ENCODE peak calls at places on chromosomes 13 and 19, in eight cellular contexts. W is heart left ventricle; G is adrenal gland; I is cardiac muscle cell; A is endodermal cell; P is CD8-positive, alpha-beta T cell; L is WTC11; O is fibroblast of villous mesenchyme. X is an unnamed sample.

GRCh38 chr19:17797397-17798201 is 2.7 kb downstream of the B3GNT3 start:
- DNase-seq in A (no peak), L (no peak), G (no peak), W (no peak), I (no peak), O (no peak), P (no peak), X (no peak)

GRCh38 chr19:17262557-17262956 is 2.0 kb downstream of the USHBP1 start:
- DNase-seq in I (no peak), L (no peak), A (no peak), W (no peak), P (no peak), O (no peak), G (no peak), X (no peak)

GRCh38 chr19:54207908-54208783 is 7.5 kb downstream of the RPS9 start:
- DNase-seq in A (peak), O (peak), G (peak), L (no peak), I (no peak), P (no peak), W (peak), X (no peak)

GRCh38 chr13:95509521-95510315 is 42.8 kb upstream of the CLDN10 start:
- DNase-seq in A (no peak), O (peak), W (no peak), L (no peak), P (no peak), G (no peak), I (no peak), X (no peak)

GRCh38 chr13:30255696-30256095 is 51.7 kb downstream of the KATNAL1 start:
- DNase-seq in W (no peak), P (no peak), O (no peak), I (no peak), L (no peak), A (no peak), G (no peak), X (no peak)

GRCh38 chr13:111115841-111116500 is 861 bp downstream of the ARHGEF7 start:
- DNase-seq in G (no peak), O (peak), I (peak), P (no peak), A (peak), L (peak), W (peak), X (peak)

GRCh38 chr19:36182612-36183454 is 30.6 kb upstream of the COX7A1 start:
- DNase-seq in O (peak), G (no peak), W (no peak), A (peak), L (no peak), P (no peak), I (peak), X (no peak)

GRCh38 chr13:84263354-84264069 is 381.2 kb upstream of the SLITRK1 start:
- DNase-seq in W (no peak), G (no peak), L (no peak), P (no peak), A (peak), I (no peak), O (no peak), X (no peak)

GRCh38 chr13:85879014-85879413 is 79.8 kb upstream of the SLITRK6 start:
- DNase-seq in I (no peak), L (no peak), A (no peak), O (no peak), P (no peak), G (no peak), W (no peak), X (no peak)

GRCh38 chr13:94534171-94534570 is 54.7 kb upstream of the DCT start:
- DNase-seq in G (no peak), O (no peak), W (no peak), L (no peak), P (no peak), I (no peak), A (no peak), X (no peak)

GRCh38 chr19:53333071-53333465 is 481 bp upstream of the ZNF845 start:
- DNase-seq in W (peak), O (no peak), I (peak), L (peak), G (peak), P (peak), A (peak), X (peak)

GRCh38 chr19:1259206-1259872 is 9.8 kb upstream of the CIRBP start:
- DNase-seq in O (peak), G (peak), A (peak), I (no peak), W (peak), L (peak), P (peak), X (peak)

GRCh38 chr19:40735003-40735771 is 15.1 kb downstream of the ACTMAP start:
- DNase-seq in P (no peak), A (no peak), W (no peak), I (no peak), L (no peak), O (no peak), G (no peak), X (no peak)

GRCh38 chr19:38975861-38976271 is 324 bp upstream of the FBXO17 start:
- DNase-seq in P (no peak), O (peak), I (no peak), L (peak), A (peak), G (peak), W (no peak), X (no peak)

GRCh38 chr13:45292176-45292575 is 48.8 kb downstream of the TPT1 start:
- DNase-seq in G (no peak), I (no peak), A (peak), O (no peak), W (no peak), P (no peak), L (no peak), X (no peak)

GRCh38 chr19:3073159-3073563 is 10.9 kb upstream of the TLE5 start:
- DNase-seq in G (no peak), I (no peak), P (no peak), A (no peak), L (no peak), W (no peak), O (peak), X (no peak)

GRCh38 chr13:113599396-113599795 is 14.8 kb downstream of the TFDP1 start:
- DNase-seq in P (no peak), I (no peak), O (no peak), L (peak), W (no peak), G (peak), A (peak), X (no peak)

GRCh38 chr13:110716235-110716505 is 2.7 kb downstream of the ING1 start:
- DNase-seq in I (peak), A (no peak), W (no peak), G (peak), P (no peak), L (no peak), O (peak), X (no peak)

GRCh38 chr19:482186-483041 is 13.9 kb upstream of the MADCAM1 start:
- DNase-seq in G (peak), I (peak), P (no peak), L (no peak), A (peak), W (no peak), O (no peak), X (no peak)

GRCh38 chr19:58544591-58545285 is 874 bp downstream of the TRIM28 start:
- DNase-seq in O (peak), L (peak), W (peak), A (no peak), I (peak), P (peak), G (peak), X (peak)

GRCh38 chr13:40158218-40158617 is 502.8 kb downstream of the COG6 start:
- DNase-seq in A (no peak), P (no peak), O (no peak), W (no peak), L (no peak), G (no peak), I (no peak), X (no peak)

GRCh38 chr13:97130201-97130600 is 91.9 kb upstream of the MBNL2 start:
- DNase-seq in W (no peak), L (no peak), O (peak), A (no peak), P (no peak), G (no peak), I (no peak), X (no peak)

GRCh38 chr19:36136975-36137686 is 2.7 kb upstream of the CAPNS1 start:
- DNase-seq in L (no peak), G (peak), W (peak), P (no peak), A (no peak), O (peak), I (no peak), X (no peak)

GRCh38 chr19:16170134-16170533 is 3.2 kb downstream of the CIB3 start:
- DNase-seq in I (no peak), L (no peak), A (no peak), G (no peak), P (no peak), W (no peak), O (no peak), X (no peak)

GRCh38 chr13:87878706-87879105 is 207.5 kb downstream of the SLITRK5 start:
- DNase-seq in I (no peak), L (no peak), G (no peak), W (no peak), O (no peak), A (no peak), P (no peak), X (no peak)

GRCh38 chr19:798415-799075 is 1.3 kb downstream of the PTBP1 start:
- DNase-seq in G (no peak), A (peak), P (no peak), L (no peak), I (peak), O (no peak), W (peak), X (no peak)

GRCh38 chr19:29878973-29879654 is 62.9 kb upstream of the URI1 start:
- DNase-seq in P (no peak), W (no peak), L (peak), O (no peak), G (peak), A (peak), I (peak), X (no peak)

GRCh38 chr13:113044431-113045114 is 61.0 kb upstream of the F7 start:
- DNase-seq in G (no peak), A (no peak), L (no peak), W (no peak), I (no peak), O (no peak), P (no peak), X (no peak)

GRCh38 chr19:13526552-13526951 is 20.3 kb upstream of the CACNA1A start:
- DNase-seq in G (no peak), A (peak), I (peak), O (no peak), P (no peak), L (peak), W (no peak), X (peak)
- TF ChIP-seq CTCF in G (no peak), A (peak), I (peak), O (peak), P (no peak), L (peak), W (no peak), X (peak)

DNA sequence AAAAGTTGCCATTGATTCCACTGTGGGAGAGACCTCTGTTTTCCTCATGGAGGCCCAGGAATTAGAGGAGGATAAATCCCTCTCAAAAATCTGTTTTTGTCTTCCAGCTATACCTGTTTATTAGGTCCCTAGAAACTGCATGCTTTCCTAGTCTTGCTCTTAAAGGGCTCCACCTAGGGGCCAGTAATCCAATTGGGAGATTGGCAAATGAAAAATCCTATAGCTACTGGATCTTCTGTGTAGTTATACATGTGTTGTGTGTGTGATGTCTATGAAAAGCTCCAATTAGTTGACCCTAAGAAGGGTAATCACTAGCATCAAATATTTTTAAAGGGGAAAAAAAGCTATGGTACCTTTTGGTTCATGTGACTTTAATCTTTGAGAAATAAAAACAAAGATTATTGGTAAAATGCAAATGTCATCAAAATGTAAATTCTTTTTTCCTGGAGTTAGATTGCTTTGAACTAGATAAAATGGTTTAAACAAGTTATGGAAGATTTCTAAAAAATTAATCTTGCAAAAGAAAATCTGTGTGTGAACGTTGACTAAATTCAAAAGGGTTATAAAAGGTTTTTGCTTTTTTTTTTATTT is 63.4 kb upstream of the C1QTNF9B start:
- DNase-seq in A (peak), P (no peak), L (no peak), I (peak), O (peak), G (no peak), W (no peak), X (peak)
- TF ChIP-seq CTCF in A (peak), P (peak), L (peak), I (peak), O (peak), G (peak), W (peak), X (peak)

GRCh38 chr19:5533257-5533656 is 34.5 kb downstream of the TINCR start:
- DNase-seq in G (no peak), L (no peak), I (no peak), A (no peak), P (no peak), O (no peak), W (no peak), X (no peak)

GRCh38 chr19:5537870-5538269 is 29.9 kb downstream of the TINCR start:
- DNase-seq in G (no peak), I (no peak), L (no peak), W (peak), A (no peak), O (no peak), P (no peak), X (no peak)

GRCh38 chr19:5536337-5536894 is 31.3 kb downstream of the TINCR start:
- DNase-seq in P (no peak), G (peak), W (peak), A (peak), O (peak), L (peak), I (peak), X (peak)

GRCh38 chr19:5530701-5531100 is 37.1 kb downstream of the TINCR start:
- DNase-seq in A (no peak), I (no peak), L (no peak), P (no peak), G (no peak), O (no peak), W (no peak), X (no peak)

DNA sequence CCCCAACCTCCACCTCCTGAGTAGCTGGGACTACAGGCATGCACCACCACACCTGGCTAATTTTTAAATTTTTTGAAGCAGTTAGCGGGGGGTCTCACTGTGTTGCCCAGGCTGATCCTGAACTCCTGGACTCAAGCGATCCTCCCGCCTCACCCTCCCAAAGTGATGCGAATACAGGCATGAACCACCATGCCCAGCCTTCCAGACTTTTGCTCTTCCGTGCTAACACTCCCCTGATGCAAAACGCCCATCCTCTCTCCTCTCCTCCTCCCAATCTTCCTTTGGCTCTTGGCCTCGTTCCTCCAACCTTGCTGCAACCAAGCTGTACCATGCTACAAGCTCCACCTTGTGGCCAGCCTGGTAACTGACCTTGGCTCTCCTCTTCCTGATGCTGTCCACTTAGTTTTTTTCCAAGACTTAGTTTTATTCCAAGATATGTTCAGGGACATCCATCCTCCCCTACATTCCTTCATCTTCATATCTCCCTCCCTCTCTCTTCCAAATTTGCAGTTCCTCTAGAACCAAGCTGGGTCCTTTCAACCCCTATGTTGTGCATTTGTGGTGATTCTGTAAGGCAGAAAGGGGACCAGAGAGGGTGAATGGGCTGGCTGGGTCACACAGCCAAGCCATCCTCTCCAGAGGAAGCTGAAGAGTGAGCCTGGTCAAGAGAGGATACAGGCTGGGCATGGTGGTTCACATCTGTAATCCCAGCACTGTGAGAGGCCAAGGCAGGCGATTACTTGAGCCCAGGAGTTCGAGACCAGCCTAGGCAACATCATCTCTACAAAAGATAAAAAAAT is 32.8 kb downstream of the TINCR start:
- DNase-seq in P (no peak), W (no peak), A (peak), G (no peak), L (peak), I (no peak), O (no peak), X (peak)
- TF ChIP-seq CTCF in P (peak), W (no peak), A (peak), G (peak), L (peak), I (peak), O (peak), X (peak)

GRCh38 chr13:43785681-43786471 is 896 bp downstream of the ENOX1 start:
- DNase-seq in W (peak), A (peak), L (peak), P (no peak), O (peak), I (peak), G (peak), X (peak)

GRCh38 chr13:43787518-43787891 is 733 bp upstream of the ENOX1 start:
- DNase-seq in G (no peak), L (no peak), O (no peak), I (no peak), A (no peak), P (no peak), W (no peak), X (no peak)

GRCh38 chr13:43787998-43788397 is 1.2 kb upstream of the ENOX1 start:
- DNase-seq in G (no peak), A (no peak), P (no peak), O (peak), I (no peak), W (no peak), L (peak), X (no peak)

GRCh38 chr13:43786472-43786765 is 353 bp downstream of the ENOX1 start:
- DNase-seq in W (no peak), L (no peak), O (no peak), G (no peak), A (no peak), I (no peak), P (no peak), X (no peak)

DNA sequence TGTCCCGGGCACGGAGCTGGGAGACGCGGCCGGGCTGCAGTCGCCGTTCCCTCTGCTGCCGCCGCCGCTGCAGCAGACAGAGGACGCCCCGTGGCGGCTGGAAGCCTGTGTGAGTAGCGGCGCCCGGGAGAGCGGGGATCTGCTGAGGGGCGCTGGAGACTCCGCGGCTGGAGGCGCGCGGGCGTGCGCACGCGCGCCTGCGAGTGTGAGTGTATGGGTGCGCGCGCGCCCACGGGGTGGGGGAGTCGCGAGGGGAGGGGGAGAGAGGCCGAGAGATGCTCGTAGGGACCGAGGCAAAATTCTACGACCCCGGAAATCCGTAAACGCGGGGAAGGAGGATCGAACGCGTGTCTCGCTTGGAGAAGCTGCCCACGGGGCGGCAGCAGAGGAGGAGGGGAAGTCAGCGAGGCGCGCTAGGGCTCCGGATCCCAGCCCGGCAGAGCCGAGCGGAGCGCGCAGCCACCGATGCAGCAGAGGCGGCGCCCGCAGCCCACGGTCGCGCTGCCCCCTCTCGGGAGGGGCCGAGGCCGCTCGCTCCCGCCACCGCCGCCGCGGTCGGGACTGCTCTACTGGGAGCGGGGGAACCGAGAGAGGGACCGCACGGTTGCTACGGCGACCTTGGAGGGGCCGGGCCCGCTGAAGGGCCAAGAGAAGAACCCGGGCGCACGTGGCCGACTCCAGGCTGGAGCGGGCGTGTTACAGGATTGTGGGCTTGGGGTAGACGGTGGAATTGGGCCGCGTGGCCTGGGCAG is at the start of gene ENOX1:
- DNase-seq in W (peak), L (peak), P (no peak), O (peak), A (peak), G (peak), I (peak), X (peak)
- TF ChIP-seq CTCF in W (peak), L (no peak), P (no peak), O (peak), A (peak), G (peak), I (peak), X (no peak)

DNA sequence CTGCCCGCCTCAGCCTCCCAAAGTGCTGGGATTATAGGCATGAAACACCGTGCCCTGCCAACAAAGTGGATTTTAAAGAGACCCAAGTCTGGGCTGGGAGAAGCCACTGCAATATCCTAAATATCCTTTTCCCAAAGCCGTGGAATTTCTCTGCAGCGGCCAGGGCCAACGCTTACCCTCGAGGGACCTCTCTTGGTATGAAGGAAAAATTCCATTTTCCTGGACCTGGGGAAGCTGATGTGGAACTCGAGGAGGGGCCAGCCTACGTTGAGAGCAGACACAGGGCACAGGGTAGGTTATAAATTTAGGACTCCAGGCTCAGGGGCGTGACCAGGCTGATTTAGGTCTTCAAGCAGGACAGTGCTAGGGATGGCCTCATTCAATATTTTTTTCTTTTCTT is 17.7 kb upstream of the UPF1 start:
- DNase-seq in I (no peak), W (no peak), O (peak), G (no peak), A (no peak), L (no peak), P (no peak), X (peak)
- TF ChIP-seq CTCF in I (peak), W (no peak), O (peak), G (no peak), A (no peak), L (no peak), P (no peak), X (no peak)

X was measured in nephron progenitor cell.